ENCODE peak calls at places on chromosomes 2 and 18, in four cellular contexts. X is NCI-H1694 treated with DMSO at 0.1 percent for 48 hours; I is stimulated activated CD8-positive, alpha-beta memory T cell treated with anti-CD3 and anti-CD28 coated beads, Interleukin-15, amount 100 ng/mL, for 24 hours; J is hepatic stellate cell. D is an unnamed sample.

GRCh38 chr2:167862787-167863186 is 384.6 kb downstream of the STK39 start:
- DNase-seq in I (no peak), X (no peak), J (no peak), D (no peak)

GRCh38 chr18:13241893-13242175 is 23.3 kb downstream of the LDLRAD4 start:
- DNase-seq in X (no peak), J (no peak), I (no peak), D (no peak)

GRCh38 chr2:147773479-147773878 is 71.3 kb upstream of the ACVR2A start:
- DNase-seq in J (no peak), X (peak; percentile 61), I (no peak), D (no peak)

GRCh38 chr18:31634331-31634713 is 42.6 kb downstream of the TTR start:
- DNase-seq in J (no peak), X (no peak), I (no peak), D (no peak)

GRCh38 chr2:48209214-48209885 is 303.1 kb upstream of the FBXO11 start:
- DNase-seq in X (no peak), J (peak; percentile 32), I (no peak), D (no peak)

GRCh38 chr2:105734762-105735538 is 9.8 kb upstream of the NCK2 start:
- DNase-seq in X (no peak), J (peak; percentile 45), I (no peak), D (no peak)

GRCh38 chr18:8706545-8706980 is 1.2 kb downstream of the MTCL1 start:
- DNase-seq in I (no peak), J (peak; percentile 36), X (no peak), D (no peak)

GRCh38 chr2:96887419-96888081 is 17.7 kb upstream of the SEMA4C start:
- DNase-seq in J (no peak), I (no peak), X (no peak), D (no peak)

GRCh38 chr2:140791802-140792201 is 1339.0 kb downstream of the LRP1B start:
- DNase-seq in J (no peak), I (no peak), X (no peak), D (no peak)

GRCh38 chr2:150120271-150120950 is 367.1 kb downstream of the RND3 start:
- DNase-seq in J (no peak), I (no peak), X (no peak), D (no peak)

GRCh38 chr2:196291873-196292800 is 120.8 kb upstream of the STK17B start:
- DNase-seq in J (no peak), I (no peak), X (no peak), D (no peak)

GRCh38 chr2:66446178-66446860 is 11.4 kb downstream of the MEIS1 start:
- DNase-seq in I (no peak), X (no peak), J (peak; percentile 50), D (peak; percentile 65)

GRCh38 chr2:133837441-133838090 is 269.3 kb upstream of the NCKAP5 start:
- DNase-seq in X (peak; percentile 99), J (peak; percentile 47), I (no peak), D (no peak)

GRCh38 chr2:174606336-174606735 is 8.7 kb upstream of the WIPF1 start:
- DNase-seq in X (no peak), J (peak; percentile 50), I (no peak), D (no peak)

GRCh38 chr2:43133708-43134570 is 92.5 kb downstream of the ZFP36L2 start:
- DNase-seq in J (no peak), I (no peak), X (no peak), D (peak; percentile 14)

GRCh38 chr2:162029287-162029901 is 44.6 kb downstream of the DPP4 start:
- DNase-seq in J (peak; percentile 19), X (peak; percentile 86), I (no peak), D (no peak)

GRCh38 chr2:47271054-47272000 is 116.2 kb upstream of the STPG4 start:
- DNase-seq in X (no peak), I (no peak), J (no peak), D (no peak)

GRCh38 chr2:149915151-149915550 is 327.6 kb upstream of the MMADHC start:
- DNase-seq in X (no peak), I (no peak), J (no peak), D (no peak)

GRCh38 chr18:13612111-13612997 is 114.0 kb downstream of the FAM210A start:
- DNase-seq in I (no peak), J (no peak), X (no peak), D (no peak)

GRCh38 chr2:26816893-26817292 is 31.0 kb downstream of the CENPA start:
- DNase-seq in J (no peak), X (no peak), I (no peak), D (no peak)

GRCh38 chr2:27461118-27461517 is 18.9 kb downstream of the KRTCAP3 start:
- DNase-seq in I (no peak), J (no peak), X (no peak), D (no peak)

GRCh38 chr2:6957910-6958615 is 40.9 kb downstream of the RNF144A start:
- DNase-seq in I (no peak), X (peak; percentile 99), J (no peak), D (peak; percentile 86)

GRCh38 chr18:10101293-10101701 is 187.5 kb downstream of the VAPA start:
- DNase-seq in J (peak; percentile 19), I (no peak), X (no peak), D (no peak)

GRCh38 chr2:170525566-170525900 is 189.6 kb upstream of the SP5 start:
- DNase-seq in X (no peak), I (no peak), J (peak; percentile 55), D (no peak)

GRCh38 chr2:65067806-65068553 is 11.8 kb downstream of the CEP68 start:
- DNase-seq in I (no peak), X (no peak), J (no peak), D (no peak)